ENCODE peak calls at places on chromosomes 4 and X, in eight cellular contexts. O is GM12891, U is GM23338, Y is upper lobe of left lung, A is prostate gland, W is endothelial cell of umbilical vein, X is breast epithelium, N is transverse colon. Z is an unnamed sample.
A peak's percentile ranks its signal among the peaks of the same experiment; 100 is the strongest.

GRCh38 chr4:128228021-128228571 is 59.5 kb downstream of the PGRMC2 start:
- DNase-seq in O (no peak), U (no peak), Y (no peak), A (peak; percentile 86), W (no peak), X (peak; percentile 76), N (no peak), Z (no peak)

GRCh38 chr4:37517326-37517725 is 168.8 kb downstream of the RELL1 start:
- DNase-seq in O (no peak), U (no peak), Y (no peak), A (no peak), W (no peak), X (no peak), N (no peak), Z (no peak)

GRCh38 chrX:46838482-46838857 is 1.6 kb downstream of the RP2 start:
- DNase-seq in O (no peak), U (no peak), Y (no peak), A (no peak), W (no peak), X (no peak), N (no peak), Z (no peak)

GRCh38 chrX:135923353-135923752 is 29.8 kb downstream of the SAGE1 start:
- DNase-seq in O (no peak), U (peak; percentile 56), Y (no peak), A (no peak), W (no peak), X (no peak), N (no peak), Z (no peak)

GRCh38 chrX:118356154-118356701 is 10.3 kb downstream of the WDR44 start:
- DNase-seq in O (no peak), U (no peak), Y (no peak), A (no peak), W (peak; percentile 85), X (no peak), N (no peak), Z (no peak)

GRCh38 chr4:187544461-187545053 is 451.0 kb upstream of the ZFP42 start:
- DNase-seq in O (no peak), U (no peak), Y (no peak), A (no peak), W (no peak), X (no peak), N (no peak), Z (no peak)

GRCh38 chr4:143390764-143391163 is 54.1 kb downstream of the GAB1 start:
- DNase-seq in O (no peak), U (no peak), Y (no peak), A (no peak), W (no peak), X (no peak), N (peak; percentile 21), Z (no peak)

GRCh38 chrX:116961872-116962582 is 499.3 kb upstream of the CT83 start:
- DNase-seq in O (no peak), U (peak; percentile 8), Y (no peak), A (no peak), W (no peak), X (no peak), N (no peak), Z (no peak)

GRCh38 chr4:3452376-3452775 is 10.6 kb downstream of the HGFAC start:
- DNase-seq in O (no peak), U (peak; percentile 77), Y (no peak), A (no peak), W (no peak), X (no peak), N (no peak), Z (no peak)

GRCh38 chr4:38371391-38371851 is 292.6 kb upstream of the KLF3 start:
- DNase-seq in O (no peak), U (no peak), Y (no peak), A (no peak), W (no peak), X (no peak), N (no peak), Z (no peak)

GRCh38 chrX:13153796-13154195 is 109.4 kb upstream of the FAM9C start:
- DNase-seq in O (no peak), U (no peak), Y (no peak), A (no peak), W (no peak), X (no peak), N (no peak), Z (no peak)

GRCh38 chr4:16205298-16206164 is 20.7 kb downstream of the TAPT1 start:
- DNase-seq in O (no peak), U (peak; percentile 79), Y (no peak), A (no peak), W (peak; percentile 24), X (no peak), N (no peak), Z (no peak)

GRCh38 chrX:71573591-71573990 is 4.6 kb upstream of the GCNA start:
- DNase-seq in O (no peak), U (no peak), Y (no peak), A (no peak), W (no peak), X (no peak), N (no peak), Z (no peak)

GRCh38 chr4:138311771-138312535 is 69.8 kb upstream of the SLC7A11 start:
- DNase-seq in O (no peak), U (peak; percentile 13), Y (no peak), A (no peak), W (no peak), X (no peak), N (no peak), Z (no peak)

GRCh38 chr4:140344621-140345020 is 28.8 kb upstream of the SCOC start:
- DNase-seq in O (no peak), U (peak; percentile 26), Y (no peak), A (no peak), W (no peak), X (no peak), N (no peak), Z (no peak)

GRCh38 chr4:123986268-123986798 is 589.7 kb downstream of the SPRY1 start:
- DNase-seq in O (no peak), U (no peak), Y (no peak), A (no peak), W (peak; percentile 99), X (no peak), N (peak; percentile 13), Z (peak; percentile 83)

GRCh38 chr4:114758066-114758465 is 159.5 kb downstream of the UGT8 start:
- DNase-seq in O (no peak), U (no peak), Y (no peak), A (no peak), W (no peak), X (no peak), N (no peak), Z (no peak)

DNA sequence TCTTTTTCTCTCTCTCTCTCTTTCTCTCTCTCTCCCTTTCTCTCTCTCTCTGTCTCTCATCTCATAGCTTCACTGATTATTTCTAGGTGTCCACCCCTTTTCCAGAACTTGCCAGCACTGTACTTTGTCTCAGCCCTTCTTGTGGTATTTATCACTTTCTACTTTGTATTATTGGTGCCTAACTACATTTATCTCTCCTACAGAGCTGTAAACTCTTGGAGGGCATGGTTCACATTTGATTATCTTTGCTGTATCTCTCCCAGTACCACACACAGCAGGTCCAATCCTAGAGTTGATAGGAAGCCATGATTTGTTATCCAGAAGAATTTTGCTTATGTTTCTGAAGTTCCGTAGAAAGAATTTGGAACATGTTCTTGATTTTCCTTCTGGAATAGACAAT is 5.2 kb upstream of the PRKG2 start:
- DNase-seq in O (no peak), U (no peak), Y (no peak), A (no peak), W (no peak), X (no peak), N (no peak), Z (no peak)
- TF ChIP-seq POLR2AphosphoS5 in O (no peak), U (no peak), Y (no peak), A (no peak), W (no peak), X (no peak), N (no peak), Z (no peak)

DNA sequence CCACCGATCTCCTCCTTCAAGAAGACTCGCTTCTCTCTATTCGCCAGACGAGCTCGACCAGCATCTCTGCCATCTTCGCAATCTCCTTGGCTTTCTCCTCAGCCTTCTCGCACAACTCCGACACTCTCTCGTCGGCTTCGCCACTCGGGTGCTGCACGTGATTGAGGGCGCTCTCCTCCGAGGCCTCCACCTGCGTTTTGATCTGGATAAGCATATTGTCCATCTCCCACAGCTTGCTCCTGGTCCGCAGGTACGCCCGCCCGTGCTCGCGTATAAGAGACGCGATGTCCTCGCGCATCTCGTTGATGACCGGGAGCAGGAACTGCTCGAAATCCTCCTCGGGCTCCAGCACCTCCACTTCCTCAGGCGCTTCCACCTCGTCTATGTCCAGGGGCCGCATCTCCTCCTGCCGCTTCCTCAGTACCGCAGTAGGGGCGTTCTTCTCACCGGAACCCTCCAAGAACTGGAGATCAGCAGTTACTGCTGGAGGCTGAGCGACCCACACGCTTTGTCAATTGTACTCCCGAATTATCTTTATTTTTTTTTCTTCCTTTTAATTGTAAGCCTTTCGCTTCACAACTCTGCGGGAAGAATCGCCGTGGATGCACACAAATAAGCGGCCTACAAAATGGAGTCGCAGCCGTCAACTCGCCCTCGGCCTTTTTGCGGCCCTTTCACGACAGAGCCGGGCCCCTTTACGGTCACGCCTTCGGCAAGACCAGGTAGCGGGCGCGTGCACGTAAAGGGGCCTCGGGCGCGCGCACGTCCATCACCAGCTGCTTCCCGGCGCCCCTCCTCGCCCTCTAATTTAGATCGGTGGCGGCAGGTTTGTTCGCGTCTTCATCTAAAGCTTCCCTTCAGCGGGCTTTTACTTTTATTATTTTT is at the start of gene MRFAP1L1:
- DNase-seq in O (peak; percentile 78), U (peak; percentile 99), Y (peak; percentile 96), A (peak; percentile 96), W (peak; percentile 97), X (peak; percentile 95), N (peak; percentile 97), Z (peak; percentile 98)
- TF ChIP-seq POLR2AphosphoS5 in O (no peak), U (peak; percentile 83), Y (peak; percentile 94), A (peak; percentile 94), W (peak; percentile 55), X (peak; percentile 61), N (peak; percentile 74), Z (peak; percentile 26)

GRCh38 chr4:20416800-20417199 is 165.1 kb downstream of the SLIT2 start:
- DNase-seq in O (no peak), U (no peak), Y (no peak), A (no peak), W (no peak), X (no peak), N (no peak), Z (no peak)
- TF ChIP-seq POLR2AphosphoS5 in O (no peak), U (no peak), Y (no peak), A (no peak), W (no peak), X (no peak), N (no peak), Z (no peak)

DNA sequence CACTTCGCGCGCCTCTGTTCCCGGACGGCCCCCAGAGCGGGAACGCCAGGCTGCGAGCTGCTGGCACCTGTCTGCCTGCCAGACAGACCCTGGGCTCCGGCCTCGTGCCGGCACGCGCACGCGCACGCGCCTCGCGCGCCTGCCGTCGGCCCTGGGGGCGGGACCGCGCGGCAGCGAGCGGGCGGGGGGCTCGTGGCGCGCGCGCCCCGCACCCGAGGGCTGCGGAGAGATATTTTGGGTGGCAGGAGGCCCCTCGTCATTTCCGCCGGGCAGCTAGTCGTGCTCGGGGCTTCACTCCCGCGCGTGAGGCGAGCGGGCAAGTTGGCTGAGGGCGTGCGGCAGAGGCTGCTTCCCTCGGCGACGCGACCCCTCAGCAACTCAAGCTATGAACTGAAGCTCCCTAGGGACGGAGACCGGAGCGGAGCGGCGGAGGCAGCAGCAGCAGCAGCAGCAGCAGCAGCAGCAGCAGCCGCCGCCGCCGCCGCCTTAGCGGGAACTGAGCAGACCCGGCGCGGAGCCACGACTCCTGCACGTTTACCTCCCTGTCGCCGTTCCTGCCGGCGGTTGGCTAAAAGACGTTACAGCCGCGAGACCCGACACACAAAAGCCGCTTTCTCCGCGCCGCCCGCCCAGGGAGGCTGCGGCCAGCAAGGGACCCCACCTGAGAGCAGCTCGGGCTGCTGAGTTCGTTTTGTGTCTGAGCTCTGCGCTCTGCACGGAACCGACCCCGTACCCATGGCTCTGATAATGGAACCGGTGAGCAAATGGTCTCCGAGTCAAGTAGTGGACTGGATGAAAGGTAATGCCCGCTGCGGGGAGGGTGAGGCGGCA is at the start of gene CNKSR2:
- DNase-seq in O (peak; percentile 45), U (peak; percentile 74), Y (peak; percentile 93), A (peak; percentile 16), W (peak; percentile 5), X (peak; percentile 48), N (peak; percentile 47), Z (peak; percentile 55)
- TF ChIP-seq POLR2AphosphoS5 in O (no peak), U (no peak), Y (no peak), A (no peak), W (no peak), X (no peak), N (no peak), Z (no peak)